ENCODE peak calls at places on chromosome 21, in four cellular contexts. One of them, this sample, is unnamed. For H3K27me3 and H3K4me1, the result is how much of the 10 kb centered on the place peaks cover.

GRCh38 chr21:38920631-38921398 is 115.1 kb downstream of the ETS2 start:
- DNase-seq in trophoblast cell: no peak
- DNase-seq in prostate gland: no peak
- DNase-seq in GM23248: peak
- DNase-seq in this sample: no peak

GRCh38 chr21:39562791-39563770 is 49.7 kb upstream of the B3GALT5 start:
- DNase-seq in trophoblast cell: no peak
- DNase-seq in prostate gland: no peak
- DNase-seq in GM23248: peak
- DNase-seq in this sample: no peak

GRCh38 chr21:29643289-29643688 is 296.5 kb downstream of the GRIK1 start:
- DNase-seq in prostate gland: no peak
- DNase-seq in GM23248: no peak
- DNase-seq in trophoblast cell: no peak
- DNase-seq in this sample: no peak

GRCh38 chr21:39051561-39051949 is 131.7 kb downstream of the PSMG1 start:
- DNase-seq in GM23248: peak
- DNase-seq in prostate gland: no peak
- DNase-seq in trophoblast cell: no peak
- DNase-seq in this sample: no peak

GRCh38 chr21:36155603-36156338 is 853 bp upstream of the DOP1B start:
- DNase-seq in GM23248: no peak
- DNase-seq in prostate gland: peak
- DNase-seq in trophoblast cell: peak
- DNase-seq in this sample: peak

GRCh38 chr21:45576838-45577737 is 34.8 kb upstream of the SLC19A1 start:
- DNase-seq in prostate gland: no peak
- DNase-seq in trophoblast cell: no peak
- DNase-seq in GM23248: no peak
- DNase-seq in this sample: no peak

GRCh38 chr21:46621457-46622182 is 13.9 kb upstream of the PRMT2 start:
- DNase-seq in GM23248: no peak
- DNase-seq in prostate gland: no peak
- DNase-seq in trophoblast cell: no peak
- DNase-seq in this sample: peak

GRCh38 chr21:29077651-29078090 is 4.2 kb upstream of the CCT8 start:
- DNase-seq in trophoblast cell: no peak
- DNase-seq in prostate gland: peak
- DNase-seq in GM23248: no peak
- DNase-seq in this sample: peak

GRCh38 chr21:14487490-14488432 is 58.4 kb downstream of the SAMSN1 start:
- DNase-seq in prostate gland: no peak
- DNase-seq in trophoblast cell: no peak
- DNase-seq in GM23248: no peak
- DNase-seq in this sample: no peak
- H3K27ac ChIP-seq in prostate gland: no peak
- H3K27ac ChIP-seq in trophoblast cell: no peak
- H3K27ac ChIP-seq in GM23248: no peak
- H3K27ac ChIP-seq in this sample: no peak

DNA sequence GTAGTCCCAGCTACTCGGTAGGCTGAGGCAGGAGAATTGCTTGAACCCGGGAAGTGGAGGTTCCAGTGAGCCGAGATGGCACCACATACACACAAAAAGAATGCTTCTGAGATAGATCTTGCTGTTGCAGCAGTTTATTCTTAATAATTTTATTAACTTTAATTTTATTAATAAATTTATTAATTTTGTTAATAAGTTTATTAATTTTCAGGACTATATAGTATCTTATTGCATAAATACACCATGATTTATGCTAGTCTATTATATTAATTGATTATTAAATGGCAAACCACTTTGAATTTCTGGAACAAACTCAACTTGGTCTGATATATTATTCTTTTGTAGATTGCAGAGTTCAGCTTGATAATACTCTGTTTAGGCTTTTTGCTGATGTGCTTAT is 99.5 kb downstream of the CLIC6 start:
- DNase-seq in GM23248: no peak
- DNase-seq in prostate gland: no peak
- DNase-seq in trophoblast cell: no peak
- DNase-seq in this sample: no peak
- H3K27me3 ChIP-seq in GM23248: under half
- H3K27me3 ChIP-seq in prostate gland: under half
- H3K27me3 ChIP-seq in trophoblast cell: under half
- H3K27me3 ChIP-seq in this sample: under half

GRCh38 chr21:41747943-41748738 is 18.7 kb downstream of the RIPK4 start:
- DNase-seq in trophoblast cell: no peak
- DNase-seq in prostate gland: no peak
- DNase-seq in GM23248: no peak
- DNase-seq in this sample: no peak

GRCh38 chr21:41745026-41745820 is 21.6 kb downstream of the RIPK4 start:
- DNase-seq in trophoblast cell: no peak
- DNase-seq in GM23248: no peak
- DNase-seq in prostate gland: no peak
- DNase-seq in this sample: no peak

GRCh38 chr21:41744028-41744940 is 22.6 kb downstream of the RIPK4 start:
- DNase-seq in prostate gland: no peak
- DNase-seq in trophoblast cell: no peak
- DNase-seq in GM23248: no peak
- DNase-seq in this sample: no peak

GRCh38 chr21:41745971-41746743 is 20.7 kb downstream of the RIPK4 start:
- DNase-seq in trophoblast cell: no peak
- DNase-seq in prostate gland: no peak
- DNase-seq in GM23248: no peak
- DNase-seq in this sample: no peak

GRCh38 chr21:41746744-41747006 is 20.2 kb downstream of the RIPK4 start:
- DNase-seq in trophoblast cell: no peak
- DNase-seq in prostate gland: no peak
- DNase-seq in GM23248: no peak
- DNase-seq in this sample: no peak
- H3K4me1 ChIP-seq in trophoblast cell: under half
- H3K4me1 ChIP-seq in prostate gland: under half
- H3K4me1 ChIP-seq in GM23248: under half
- H3K4me1 ChIP-seq in this sample: under half

GRCh38 chr21:34201441-34201838 is 128.1 kb downstream of the MRPS6 start:
- DNase-seq in prostate gland: no peak
- DNase-seq in GM23248: no peak
- DNase-seq in trophoblast cell: no peak
- DNase-seq in this sample: no peak
- H3K27ac ChIP-seq in prostate gland: peak
- H3K27ac ChIP-seq in GM23248: no peak
- H3K27ac ChIP-seq in trophoblast cell: peak
- H3K27ac ChIP-seq in this sample: peak

GRCh38 chr21:34911360-34911759 is 137.7 kb downstream of the RUNX1 start:
- DNase-seq in GM23248: no peak
- DNase-seq in trophoblast cell: no peak
- DNase-seq in prostate gland: no peak
- DNase-seq in this sample: no peak

GRCh38 chr21:34913786-34914185 is 135.3 kb downstream of the RUNX1 start:
- DNase-seq in GM23248: peak
- DNase-seq in prostate gland: no peak
- DNase-seq in trophoblast cell: no peak
- DNase-seq in this sample: no peak

GRCh38 chr21:34910396-34910795 is 138.7 kb downstream of the RUNX1 start:
- DNase-seq in GM23248: no peak
- DNase-seq in prostate gland: no peak
- DNase-seq in trophoblast cell: no peak
- DNase-seq in this sample: no peak

GRCh38 chr21:34914239-34914638 is 134.9 kb downstream of the RUNX1 start:
- DNase-seq in GM23248: no peak
- DNase-seq in trophoblast cell: no peak
- DNase-seq in prostate gland: no peak
- DNase-seq in this sample: no peak

GRCh38 chr21:34912022-34912933 is 136.8 kb downstream of the RUNX1 start:
- DNase-seq in trophoblast cell: peak
- DNase-seq in prostate gland: no peak
- DNase-seq in GM23248: peak
- DNase-seq in this sample: no peak
- H3K27me3 ChIP-seq in trophoblast cell: under half
- H3K27me3 ChIP-seq in prostate gland: under half
- H3K27me3 ChIP-seq in GM23248: under half
- H3K27me3 ChIP-seq in this sample: under half

GRCh38 chr21:17783003-17783402 is 36.2 kb downstream of the C21orf91 start:
- DNase-seq in prostate gland: no peak
- DNase-seq in trophoblast cell: no peak
- DNase-seq in GM23248: no peak
- DNase-seq in this sample: no peak
- H3K4me1 ChIP-seq in prostate gland: under half
- H3K4me1 ChIP-seq in trophoblast cell: under half
- H3K4me1 ChIP-seq in GM23248: under half
- H3K4me1 ChIP-seq in this sample: half or more

DNA sequence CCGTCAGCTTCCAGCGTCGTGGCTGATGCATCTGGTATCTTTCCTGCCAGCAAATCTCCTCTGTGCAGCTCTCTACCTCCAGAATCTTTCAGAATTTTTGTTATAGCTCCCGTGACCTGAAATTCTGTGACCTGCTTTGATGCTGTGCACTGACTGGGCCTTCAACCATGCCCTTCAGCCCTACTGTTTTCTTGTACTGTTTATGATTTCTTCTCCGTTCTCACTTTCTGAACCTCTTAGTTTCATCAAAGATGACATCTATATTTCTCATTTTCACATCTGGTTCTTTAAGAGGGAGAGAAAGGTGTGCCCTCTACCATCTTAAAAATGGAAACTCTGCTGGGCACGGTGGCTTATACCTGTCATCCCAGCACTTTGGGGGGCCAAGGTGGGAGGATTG is 5.7 kb downstream of the PRDM15 start:
- DNase-seq in GM23248: no peak
- DNase-seq in trophoblast cell: no peak
- DNase-seq in prostate gland: no peak
- DNase-seq in this sample: no peak
- H3K27ac ChIP-seq in GM23248: no peak
- H3K27ac ChIP-seq in trophoblast cell: no peak
- H3K27ac ChIP-seq in prostate gland: no peak
- H3K27ac ChIP-seq in this sample: no peak

GRCh38 chr21:37915941-37916794 is at the start of gene KCNJ6:
- DNase-seq in GM23248: peak
- DNase-seq in prostate gland: peak
- DNase-seq in trophoblast cell: peak
- DNase-seq in this sample: no peak

GRCh38 chr21:37916795-37917142 is 512 bp upstream of the KCNJ6 start:
- DNase-seq in prostate gland: no peak
- DNase-seq in trophoblast cell: no peak
- DNase-seq in GM23248: peak
- DNase-seq in this sample: no peak

GRCh38 chr21:37915516-37915915 is 741 bp downstream of the KCNJ6 start:
- DNase-seq in prostate gland: no peak
- DNase-seq in GM23248: no peak
- DNase-seq in trophoblast cell: no peak
- DNase-seq in this sample: no peak

GRCh38 chr21:37912616-37913015 is 3.6 kb downstream of the KCNJ6 start:
- DNase-seq in prostate gland: no peak
- DNase-seq in GM23248: no peak
- DNase-seq in trophoblast cell: no peak
- DNase-seq in this sample: no peak

GRCh38 chr21:37914211-37914900 is 1.9 kb downstream of the KCNJ6 start:
- DNase-seq in GM23248: peak
- DNase-seq in trophoblast cell: no peak
- DNase-seq in prostate gland: no peak
- DNase-seq in this sample: no peak
- H3K27me3 ChIP-seq in GM23248: under half
- H3K27me3 ChIP-seq in trophoblast cell: under half
- H3K27me3 ChIP-seq in prostate gland: under half
- H3K27me3 ChIP-seq in this sample: under half

GRCh38 chr21:42427809-42428419 is 24.2 kb downstream of the UBASH3A start:
- DNase-seq in trophoblast cell: peak
- DNase-seq in GM23248: no peak
- DNase-seq in prostate gland: no peak
- DNase-seq in this sample: no peak
- H3K4me1 ChIP-seq in trophoblast cell: under half
- H3K4me1 ChIP-seq in GM23248: under half
- H3K4me1 ChIP-seq in prostate gland: under half
- H3K4me1 ChIP-seq in this sample: under half

GRCh38 chr21:31667639-31668038 is 8.1 kb downstream of the SOD1 start:
- DNase-seq in trophoblast cell: no peak
- DNase-seq in prostate gland: no peak
- DNase-seq in GM23248: no peak
- DNase-seq in this sample: no peak

GRCh38 chr21:31666445-31667010 is 7.0 kb downstream of the SOD1 start:
- DNase-seq in prostate gland: no peak
- DNase-seq in trophoblast cell: no peak
- DNase-seq in GM23248: no peak
- DNase-seq in this sample: no peak

GRCh38 chr21:31667141-31667540 is 7.6 kb downstream of the SOD1 start:
- DNase-seq in prostate gland: no peak
- DNase-seq in GM23248: no peak
- DNase-seq in trophoblast cell: no peak
- DNase-seq in this sample: no peak

GRCh38 chr21:31663584-31664249 is 4.2 kb downstream of the SOD1 start:
- DNase-seq in prostate gland: no peak
- DNase-seq in GM23248: no peak
- DNase-seq in trophoblast cell: no peak
- DNase-seq in this sample: no peak

GRCh38 chr21:31665397-31665796 is 5.9 kb downstream of the SOD1 start:
- DNase-seq in trophoblast cell: no peak
- DNase-seq in prostate gland: no peak
- DNase-seq in GM23248: peak
- DNase-seq in this sample: no peak
- H3K27ac ChIP-seq in trophoblast cell: no peak
- H3K27ac ChIP-seq in prostate gland: no peak
- H3K27ac ChIP-seq in GM23248: no peak
- H3K27ac ChIP-seq in this sample: peak